ENCODE peak calls at places on chromosome 11, in four cellular contexts. J is transverse colon, H is body of pancreas, I is GM12865. X is an unnamed sample.

GRCh38 chr11:70910835-70911234 is 341.5 kb downstream of the SHANK2 start:
- DNase-seq in H (no peak), J (no peak), I (no peak), X (no peak)

GRCh38 chr11:20913113-20913512 is 243.7 kb downstream of the NELL1 start:
- DNase-seq in J (no peak), H (no peak), I (no peak), X (no peak)

GRCh38 chr11:57513911-57514537 is 1.5 kb downstream of the SLC43A1 start:
- DNase-seq in I (peak), J (peak), H (peak), X (no peak)

GRCh38 chr11:95736268-95737208 is 53.0 kb downstream of the FAM76B start:
- DNase-seq in J (no peak), H (no peak), I (no peak), X (no peak)

GRCh38 chr11:22276535-22276934 is 61.6 kb upstream of the SLC17A6 start:
- DNase-seq in H (no peak), I (no peak), J (no peak), X (no peak)

GRCh38 chr11:3969613-3970012 is 114.1 kb downstream of the STIM1 start:
- DNase-seq in I (peak), J (no peak), H (no peak), X (no peak)

GRCh38 chr11:46003647-46004046 is 81.2 kb downstream of the LARGE2 start:
- DNase-seq in J (no peak), H (no peak), I (no peak), X (no peak)

GRCh38 chr11:34758262-34758661 is 137.4 kb downstream of the EHF start:
- DNase-seq in J (no peak), I (no peak), H (no peak), X (no peak)

GRCh38 chr11:123069878-123070821 is 8.2 kb upstream of the HSPA8 start:
- DNase-seq in H (no peak), I (peak), J (no peak), X (no peak)

GRCh38 chr11:72574046-72574445 is 100.2 kb downstream of the PDE2A start:
- DNase-seq in J (no peak), I (no peak), H (no peak), X (no peak)

GRCh38 chr11:65404638-65405339 is 17.8 kb upstream of the NEAT1 start:
- DNase-seq in J (no peak), I (no peak), H (no peak), X (no peak)

GRCh38 chr11:59666969-59667368 is 1.9 kb downstream of the PATL1 start:
- DNase-seq in I (no peak), J (no peak), H (no peak), X (no peak)

GRCh38 chr11:64248578-64248977 is 1.8 kb upstream of the PPP1R14B start:
- DNase-seq in H (no peak), J (peak), I (no peak), X (no peak)

GRCh38 chr11:129933866-129934265 is 38.5 kb upstream of the NFRKB start:
- DNase-seq in H (no peak), I (no peak), J (no peak), X (no peak)

GRCh38 chr11:32297629-32298028 is 137.7 kb downstream of the WT1 start:
- DNase-seq in J (no peak), I (peak), H (no peak), X (no peak)

GRCh38 chr11:71466358-71466757 is 13.4 kb downstream of the NADSYN1 start:
- DNase-seq in H (no peak), I (no peak), J (no peak), X (no peak)

GRCh38 chr11:87926250-87926970 is 248.8 kb downstream of the RAB38 start:
- DNase-seq in H (no peak), J (no peak), I (no peak), X (no peak)

GRCh38 chr11:36890280-36890679 is 292.2 kb upstream of the RAG2 start:
- DNase-seq in I (peak), J (no peak), H (no peak), X (no peak)

GRCh38 chr11:75667831-75668507 is 869 bp downstream of the MAP6 start:
- DNase-seq in H (peak), I (peak), J (peak), X (no peak)

GRCh38 chr11:11605821-11606450 is 15.9 kb downstream of the GALNT18 start:
- DNase-seq in J (no peak), I (no peak), H (no peak), X (no peak)

GRCh38 chr11:12090061-12090572 is 20.3 kb upstream of the MICAL2 start:
- DNase-seq in I (peak), J (no peak), H (no peak), X (no peak)

GRCh38 chr11:57379732-57380131 is 1.2 kb downstream of the PRG3 start:
- DNase-seq in H (no peak), J (no peak), I (no peak), X (no peak)

GRCh38 chr11:62251698-62252097 is 9.7 kb downstream of the SCGB1D2 start:
- DNase-seq in J (no peak), I (no peak), H (no peak), X (no peak)

GRCh38 chr11:12457030-12457600 is 79.7 kb downstream of the PARVA start:
- DNase-seq in J (no peak), H (no peak), I (no peak), X (no peak)

GRCh38 chr11:63629426-63629825 is 15.2 kb upstream of the PLAAT3 start:
- DNase-seq in H (no peak), J (no peak), I (no peak), X (no peak)

GRCh38 chr11:72676874-72677341 is 2.7 kb upstream of the PDE2A start:
- DNase-seq in I (peak), H (peak), J (peak), X (no peak)

GRCh38 chr11:109729761-109730160 is 307.8 kb downstream of the C11orf87 start:
- DNase-seq in H (peak), I (peak), J (peak), X (no peak)
- TF ChIP-seq CTCF in H (peak), I (peak), J (no peak), X (no peak)

GRCh38 chr11:844693-845644 is 2.3 kb downstream of the TSPAN4 start:
- DNase-seq in H (peak), I (no peak), J (peak), X (no peak)
- H3K4me3 ChIP-seq in H (no peak), I (no peak), J (peak), X (no peak)

DNA sequence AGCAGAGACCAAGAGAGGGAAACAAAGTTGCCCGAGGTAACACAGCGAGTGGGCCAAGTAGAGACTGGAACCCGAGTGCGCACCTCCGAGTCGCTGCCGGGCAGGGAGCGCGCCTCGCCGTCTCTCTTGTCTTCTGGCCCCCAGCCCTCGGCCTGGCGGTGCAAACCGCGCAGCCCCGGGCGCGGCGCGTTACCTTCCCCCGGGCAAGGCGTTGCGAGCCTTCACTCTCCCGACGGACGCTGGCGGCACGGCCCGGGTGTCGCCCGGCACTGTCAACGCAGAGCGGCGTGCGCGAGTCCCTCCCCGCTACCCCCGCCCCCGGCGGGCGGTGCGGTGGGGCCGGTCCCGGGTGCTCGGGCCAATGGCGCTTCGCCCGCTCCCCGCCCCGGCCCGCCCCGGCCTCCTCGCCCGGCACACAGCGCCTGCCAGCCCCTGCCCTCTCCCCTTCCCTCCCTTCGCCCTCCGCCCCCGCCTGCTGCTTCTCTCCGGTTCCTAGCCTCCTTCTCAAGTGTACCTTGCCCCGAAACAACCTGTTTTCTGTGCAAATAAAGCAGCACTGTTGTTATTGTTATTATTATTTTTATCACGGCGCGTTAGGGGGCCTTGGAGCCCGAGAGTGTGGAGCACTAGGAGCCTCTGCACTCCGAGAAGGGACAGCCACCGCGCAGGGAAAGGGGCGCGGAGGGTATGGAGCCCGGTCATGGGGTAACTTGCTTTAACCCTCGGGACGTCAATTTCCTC is at the start of gene SYTL2:
- DNase-seq in I (peak), J (peak), H (peak), X (no peak)
- TF ChIP-seq CTCF in I (no peak), J (peak), H (no peak), X (no peak)

DNA sequence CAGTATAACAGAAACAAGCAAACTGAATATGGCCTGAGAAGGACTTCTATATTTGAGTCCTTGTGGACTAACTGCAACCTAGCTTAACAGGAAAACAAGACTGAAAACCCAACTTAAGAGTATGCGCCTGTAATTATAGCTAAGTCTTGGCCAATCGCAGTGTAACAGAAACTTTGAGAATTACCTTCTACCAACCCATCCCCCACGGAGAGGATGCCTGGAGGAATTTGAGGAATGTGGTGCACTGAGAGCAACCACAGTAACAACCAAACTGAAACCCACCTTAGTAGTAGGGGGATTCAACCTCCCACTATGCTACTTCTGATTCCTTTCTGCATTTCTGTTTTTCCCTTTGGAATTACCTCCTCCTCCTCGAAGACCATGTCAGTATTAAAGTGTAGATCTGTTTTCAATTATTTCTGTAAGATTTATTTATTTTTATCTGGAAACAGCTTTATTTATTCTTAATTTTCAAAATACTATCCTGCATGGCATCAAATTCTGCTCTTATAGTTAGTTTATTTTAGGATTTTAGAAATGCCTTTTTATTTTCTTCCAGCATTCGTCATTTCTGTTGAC is 393.6 kb downstream of the KCNA4 start:
- DNase-seq in H (no peak), I (no peak), J (no peak), X (no peak)
- H3K4me3 ChIP-seq in H (no peak), I (no peak), J (no peak), X (no peak)